ENCODE peak calls at places on chromosome 18, in ten cellular contexts. One of them, this sample, is unnamed.
A peak's percentile ranks its signal among the peaks of the same experiment; 100 is the strongest.

GRCh38 chr18:32470136-32470712 is 458 bp downstream of the GAREM1 start:
- DNase-seq in esophagus squamous epithelium: no peak
- DNase-seq in right lobe of liver: peak; percentile 42
- DNase-seq in transverse colon: peak; percentile 40
- DNase-seq in HCT116: no peak
- DNase-seq in cardiac muscle cell: peak; percentile 48
- DNase-seq in stomach: peak; percentile 45
- DNase-seq in heart left ventricle: peak; percentile 30
- DNase-seq in DND-41: no peak
- DNase-seq in ovary: peak; percentile 48
- DNase-seq in this sample: peak; percentile 17

GRCh38 chr18:79733135-79733609 is 53.6 kb downstream of the CTDP1 start:
- DNase-seq in esophagus squamous epithelium: no peak
- DNase-seq in right lobe of liver: no peak
- DNase-seq in transverse colon: no peak
- DNase-seq in HCT116: no peak
- DNase-seq in cardiac muscle cell: no peak
- DNase-seq in stomach: no peak
- DNase-seq in heart left ventricle: no peak
- DNase-seq in DND-41: no peak
- DNase-seq in ovary: no peak
- DNase-seq in this sample: no peak

GRCh38 chr18:53984021-53984420 is 240.4 kb downstream of the MBD2 start:
- DNase-seq in esophagus squamous epithelium: no peak
- DNase-seq in right lobe of liver: no peak
- DNase-seq in transverse colon: no peak
- DNase-seq in HCT116: no peak
- DNase-seq in cardiac muscle cell: peak; percentile 38
- DNase-seq in stomach: no peak
- DNase-seq in heart left ventricle: no peak
- DNase-seq in DND-41: no peak
- DNase-seq in ovary: no peak
- DNase-seq in this sample: no peak

GRCh38 chr18:70195852-70196434 is 9.5 kb downstream of the RTTN start:
- DNase-seq in esophagus squamous epithelium: no peak
- DNase-seq in right lobe of liver: no peak
- DNase-seq in transverse colon: peak; percentile 9
- DNase-seq in HCT116: no peak
- DNase-seq in cardiac muscle cell: peak; percentile 75
- DNase-seq in stomach: no peak
- DNase-seq in heart left ventricle: peak; percentile 10
- DNase-seq in DND-41: peak; percentile 11
- DNase-seq in ovary: no peak
- DNase-seq in this sample: no peak

GRCh38 chr18:42030586-42031182 is 75.7 kb downstream of the PIK3C3 start:
- DNase-seq in esophagus squamous epithelium: no peak
- DNase-seq in right lobe of liver: no peak
- DNase-seq in transverse colon: no peak
- DNase-seq in HCT116: no peak
- DNase-seq in cardiac muscle cell: peak; percentile 41
- DNase-seq in stomach: no peak
- DNase-seq in heart left ventricle: no peak
- DNase-seq in DND-41: peak; percentile 23
- DNase-seq in ovary: no peak
- DNase-seq in this sample: peak; percentile 50

GRCh38 chr18:76707534-76707933 is 114.8 kb upstream of the ZNF236 start:
- DNase-seq in esophagus squamous epithelium: no peak
- DNase-seq in right lobe of liver: no peak
- DNase-seq in transverse colon: no peak
- DNase-seq in HCT116: no peak
- DNase-seq in cardiac muscle cell: no peak
- DNase-seq in stomach: no peak
- DNase-seq in heart left ventricle: no peak
- DNase-seq in DND-41: no peak
- DNase-seq in ovary: no peak
- DNase-seq in this sample: no peak

GRCh38 chr18:68147728-68148127 is 567.2 kb downstream of the TMX3 start:
- DNase-seq in esophagus squamous epithelium: no peak
- DNase-seq in right lobe of liver: no peak
- DNase-seq in transverse colon: no peak
- DNase-seq in HCT116: no peak
- DNase-seq in cardiac muscle cell: no peak
- DNase-seq in stomach: no peak
- DNase-seq in heart left ventricle: no peak
- DNase-seq in DND-41: no peak
- DNase-seq in ovary: no peak
- DNase-seq in this sample: no peak

GRCh38 chr18:14969507-14969906 is 221.5 kb downstream of the ANKRD30B start:
- DNase-seq in esophagus squamous epithelium: no peak
- DNase-seq in right lobe of liver: no peak
- DNase-seq in transverse colon: no peak
- DNase-seq in HCT116: no peak
- DNase-seq in cardiac muscle cell: no peak
- DNase-seq in stomach: no peak
- DNase-seq in heart left ventricle: no peak
- DNase-seq in DND-41: no peak
- DNase-seq in ovary: no peak
- DNase-seq in this sample: no peak

GRCh38 chr18:63379639-63379962 is 12.6 kb upstream of the KDSR start:
- DNase-seq in esophagus squamous epithelium: no peak
- DNase-seq in right lobe of liver: no peak
- DNase-seq in transverse colon: no peak
- DNase-seq in HCT116: no peak
- DNase-seq in cardiac muscle cell: no peak
- DNase-seq in stomach: no peak
- DNase-seq in heart left ventricle: no peak
- DNase-seq in DND-41: no peak
- DNase-seq in ovary: no peak
- DNase-seq in this sample: no peak

GRCh38 chr18:33839452-33840225 is 261.6 kb downstream of the ASXL3 start:
- DNase-seq in esophagus squamous epithelium: no peak
- DNase-seq in right lobe of liver: peak; percentile 49
- DNase-seq in transverse colon: peak; percentile 44
- DNase-seq in HCT116: peak; percentile 4
- DNase-seq in cardiac muscle cell: peak; percentile 61
- DNase-seq in stomach: no peak
- DNase-seq in heart left ventricle: no peak
- DNase-seq in DND-41: peak; percentile 25
- DNase-seq in ovary: no peak
- DNase-seq in this sample: peak; percentile 23

GRCh38 chr18:32200766-32201165 is 10.9 kb downstream of the MEP1B start:
- DNase-seq in esophagus squamous epithelium: no peak
- DNase-seq in right lobe of liver: no peak
- DNase-seq in transverse colon: peak; percentile 17
- DNase-seq in HCT116: no peak
- DNase-seq in cardiac muscle cell: peak; percentile 4
- DNase-seq in stomach: no peak
- DNase-seq in heart left ventricle: no peak
- DNase-seq in DND-41: no peak
- DNase-seq in ovary: no peak
- DNase-seq in this sample: no peak

GRCh38 chr18:74252032-74252380 is 39.8 kb downstream of the CYB5A start:
- DNase-seq in esophagus squamous epithelium: no peak
- DNase-seq in right lobe of liver: no peak
- DNase-seq in transverse colon: no peak
- DNase-seq in HCT116: no peak
- DNase-seq in cardiac muscle cell: peak; percentile 66
- DNase-seq in stomach: no peak
- DNase-seq in heart left ventricle: no peak
- DNase-seq in DND-41: no peak
- DNase-seq in ovary: peak; percentile 48
- DNase-seq in this sample: no peak

DNA sequence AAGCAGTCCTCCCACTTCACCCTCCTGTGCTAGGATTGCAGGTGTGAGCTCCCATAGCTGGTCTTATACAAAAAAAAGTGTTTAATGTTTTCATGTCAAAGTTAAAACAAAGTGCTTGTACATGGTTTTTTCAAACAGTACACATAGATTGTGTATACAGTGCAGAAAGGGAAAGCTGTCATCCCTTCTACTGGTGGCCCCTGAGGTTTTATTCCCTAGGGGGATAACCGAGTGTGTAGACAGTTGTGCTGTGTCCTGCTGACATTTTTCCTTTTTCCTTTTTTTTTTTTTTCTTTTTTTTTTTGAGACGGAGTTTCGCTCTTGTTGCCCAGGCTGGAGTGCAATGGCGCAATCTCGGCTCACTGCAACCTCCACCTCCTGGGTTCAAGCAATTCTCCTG is 10.8 kb downstream of the TUBB6 start:
- DNase-seq in esophagus squamous epithelium: no peak
- DNase-seq in right lobe of liver: no peak
- DNase-seq in transverse colon: no peak
- DNase-seq in HCT116: no peak
- DNase-seq in cardiac muscle cell: no peak
- DNase-seq in stomach: no peak
- DNase-seq in heart left ventricle: no peak
- DNase-seq in DND-41: no peak
- DNase-seq in ovary: no peak
- DNase-seq in this sample: no peak
- H3K36me3 ChIP-seq in esophagus squamous epithelium: peaks cover 3% of the 10 kb centered on the region
- H3K36me3 ChIP-seq in right lobe of liver: no peaks in the 10 kb centered on the region
- H3K36me3 ChIP-seq in transverse colon: no peaks in the 10 kb centered on the region
- H3K36me3 ChIP-seq in HCT116: peaks cover 16% of the 10 kb centered on the region
- H3K36me3 ChIP-seq in cardiac muscle cell: peaks cover 30% of the 10 kb centered on the region
- H3K36me3 ChIP-seq in stomach: no peaks in the 10 kb centered on the region
- H3K36me3 ChIP-seq in heart left ventricle: peaks cover 55% of the 10 kb centered on the region
- H3K36me3 ChIP-seq in DND-41: no peaks in the 10 kb centered on the region
- H3K36me3 ChIP-seq in ovary: no peaks in the 10 kb centered on the region
- H3K36me3 ChIP-seq in this sample: no peaks in the 10 kb centered on the region

DNA sequence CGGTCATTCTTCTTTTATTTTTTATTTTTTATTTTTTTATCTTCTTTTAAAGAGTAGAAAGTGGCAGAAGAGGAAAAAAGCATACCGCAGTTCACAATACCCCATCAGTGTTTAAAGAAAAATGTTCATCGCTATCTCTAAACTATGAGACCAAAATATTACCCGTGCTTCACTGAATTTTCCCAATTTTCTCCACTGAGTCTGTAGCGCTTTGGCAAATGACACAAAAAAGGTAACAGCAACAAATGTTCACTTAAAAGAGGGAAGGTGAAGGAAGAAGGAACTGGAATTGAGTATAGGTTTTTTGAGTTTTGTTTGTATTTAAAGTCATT is 15.1 kb upstream of the RIOK3 start:
- DNase-seq in esophagus squamous epithelium: no peak
- DNase-seq in right lobe of liver: no peak
- DNase-seq in transverse colon: no peak
- DNase-seq in HCT116: no peak
- DNase-seq in cardiac muscle cell: no peak
- DNase-seq in stomach: no peak
- DNase-seq in heart left ventricle: no peak
- DNase-seq in DND-41: no peak
- DNase-seq in ovary: no peak
- DNase-seq in this sample: no peak
- H3K4me3 ChIP-seq in esophagus squamous epithelium: peak overlapping the region; percentile 75
- H3K4me3 ChIP-seq in right lobe of liver: peak overlapping the region; percentile 75
- H3K4me3 ChIP-seq in transverse colon: peak overlapping the region; percentile 71
- H3K4me3 ChIP-seq in HCT116: peak overlapping the region; percentile 66
- H3K4me3 ChIP-seq in cardiac muscle cell: peak overlapping the region; percentile 71
- H3K4me3 ChIP-seq in stomach: peak overlapping the region; percentile 76
- H3K4me3 ChIP-seq in heart left ventricle: peak overlapping the region; percentile 76
- H3K4me3 ChIP-seq in DND-41: peak overlapping the region; percentile 53
- H3K4me3 ChIP-seq in ovary: peak overlapping the region; percentile 58
- H3K4me3 ChIP-seq in this sample: peak overlapping the region; percentile 60

GRCh38 chr18:48645427-48646002 is 106.7 kb downstream of the CTIF start:
- DNase-seq in esophagus squamous epithelium: no peak
- DNase-seq in right lobe of liver: no peak
- DNase-seq in transverse colon: no peak
- DNase-seq in HCT116: no peak
- DNase-seq in cardiac muscle cell: no peak
- DNase-seq in stomach: no peak
- DNase-seq in heart left ventricle: no peak
- DNase-seq in DND-41: no peak
- DNase-seq in ovary: peak; percentile 12
- DNase-seq in this sample: no peak

GRCh38 chr18:48644029-48644428 is 105.2 kb downstream of the CTIF start:
- DNase-seq in esophagus squamous epithelium: no peak
- DNase-seq in right lobe of liver: no peak
- DNase-seq in transverse colon: no peak
- DNase-seq in HCT116: no peak
- DNase-seq in cardiac muscle cell: no peak
- DNase-seq in stomach: no peak
- DNase-seq in heart left ventricle: no peak
- DNase-seq in DND-41: no peak
- DNase-seq in ovary: no peak
- DNase-seq in this sample: no peak

GRCh38 chr18:48643262-48643661 is 104.4 kb downstream of the CTIF start:
- DNase-seq in esophagus squamous epithelium: no peak
- DNase-seq in right lobe of liver: no peak
- DNase-seq in transverse colon: no peak
- DNase-seq in HCT116: no peak
- DNase-seq in cardiac muscle cell: no peak
- DNase-seq in stomach: no peak
- DNase-seq in heart left ventricle: no peak
- DNase-seq in DND-41: no peak
- DNase-seq in ovary: no peak
- DNase-seq in this sample: no peak

DNA sequence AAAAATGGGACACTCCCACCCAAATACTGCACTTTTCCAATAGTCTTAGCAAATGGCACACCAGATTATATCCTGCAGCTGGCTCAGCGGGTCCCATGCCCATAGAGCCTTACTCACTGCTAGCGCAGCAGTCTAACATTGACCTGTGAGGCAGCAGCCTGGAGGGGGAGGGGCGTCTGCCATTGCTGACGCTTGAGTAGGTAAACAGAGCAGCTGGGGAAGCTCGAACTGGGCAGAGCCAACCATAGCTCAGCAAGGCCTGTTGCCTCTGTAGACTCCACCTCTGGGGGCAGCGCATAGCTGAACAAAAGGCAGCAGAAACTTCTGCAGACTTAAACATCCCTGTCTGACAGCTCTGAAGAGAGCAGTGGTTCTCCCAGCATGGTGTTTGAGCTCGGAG is 110.4 kb downstream of the CTIF start:
- DNase-seq in esophagus squamous epithelium: no peak
- DNase-seq in right lobe of liver: no peak
- DNase-seq in transverse colon: no peak
- DNase-seq in HCT116: no peak
- DNase-seq in cardiac muscle cell: no peak
- DNase-seq in stomach: no peak
- DNase-seq in heart left ventricle: no peak
- DNase-seq in DND-41: no peak
- DNase-seq in ovary: no peak
- DNase-seq in this sample: peak; percentile 37
- H3K36me3 ChIP-seq in esophagus squamous epithelium: no peaks in the 10 kb centered on the region
- H3K36me3 ChIP-seq in right lobe of liver: no peaks in the 10 kb centered on the region
- H3K36me3 ChIP-seq in transverse colon: no peaks in the 10 kb centered on the region
- H3K36me3 ChIP-seq in HCT116: no peaks in the 10 kb centered on the region
- H3K36me3 ChIP-seq in cardiac muscle cell: no peaks in the 10 kb centered on the region
- H3K36me3 ChIP-seq in stomach: no peaks in the 10 kb centered on the region
- H3K36me3 ChIP-seq in heart left ventricle: no peaks in the 10 kb centered on the region
- H3K36me3 ChIP-seq in DND-41: no peaks in the 10 kb centered on the region
- H3K36me3 ChIP-seq in ovary: no peaks in the 10 kb centered on the region
- H3K36me3 ChIP-seq in this sample: no peaks in the 10 kb centered on the region

DNA sequence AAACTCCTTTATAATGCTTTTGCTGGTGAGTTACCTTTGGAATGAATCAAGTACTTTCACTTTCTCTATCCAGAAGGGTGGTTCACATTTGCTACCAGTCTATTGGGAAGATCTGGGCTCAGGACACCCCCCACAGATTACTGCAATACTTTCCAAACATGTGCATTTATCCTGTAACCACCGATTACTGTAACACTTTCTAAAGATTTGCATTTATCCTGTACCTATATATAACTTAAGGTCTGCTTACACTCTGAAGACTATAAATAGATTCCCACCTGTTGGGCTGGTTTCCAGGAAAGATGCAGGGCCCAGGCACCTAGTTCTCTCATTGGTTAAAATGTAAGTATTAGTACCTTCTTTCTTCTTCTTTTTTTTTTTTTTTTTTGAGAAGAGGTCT is 113.0 kb upstream of the NEDD4L start:
- DNase-seq in esophagus squamous epithelium: no peak
- DNase-seq in right lobe of liver: no peak
- DNase-seq in transverse colon: peak; percentile 26
- DNase-seq in HCT116: no peak
- DNase-seq in cardiac muscle cell: no peak
- DNase-seq in stomach: peak; percentile 39
- DNase-seq in heart left ventricle: no peak
- DNase-seq in DND-41: no peak
- DNase-seq in ovary: no peak
- DNase-seq in this sample: no peak
- H3K4me3 ChIP-seq in esophagus squamous epithelium: no peak overlapping the region
- H3K4me3 ChIP-seq in right lobe of liver: no peak overlapping the region
- H3K4me3 ChIP-seq in transverse colon: no peak overlapping the region
- H3K4me3 ChIP-seq in HCT116: no peak overlapping the region
- H3K4me3 ChIP-seq in cardiac muscle cell: no peak overlapping the region
- H3K4me3 ChIP-seq in stomach: no peak overlapping the region
- H3K4me3 ChIP-seq in heart left ventricle: no peak overlapping the region
- H3K4me3 ChIP-seq in DND-41: no peak overlapping the region
- H3K4me3 ChIP-seq in ovary: no peak overlapping the region
- H3K4me3 ChIP-seq in this sample: no peak overlapping the region